ENCODE peak calls at places on chromosome X, in five cellular contexts. Q is progenitor cell of endocrine pancreas, D is WTC11, T is choroid plexus epithelial cell, B is pancreas. L is an unnamed sample.

GRCh38 chrX:13747836-13748235 is 13.3 kb downstream of the OFD1 start:
- DNase-seq in D (peak), B (no peak), T (peak), Q (no peak), L (peak)

GRCh38 chrX:102846544-102847236 is 90.4 kb upstream of the RAB40AL start:
- DNase-seq in T (peak), B (no peak), Q (no peak), D (no peak), L (no peak)

GRCh38 chrX:12978205-12979010 is 3.5 kb downstream of the TMSB4X start:
- DNase-seq in Q (no peak), B (peak), T (peak), D (peak), L (peak)

GRCh38 chrX:118495958-118496762 is 545 bp downstream of the DOCK11 start:
- DNase-seq in T (no peak), B (peak), D (peak), Q (peak), L (peak)

GRCh38 chrX:86171366-86171765 is 23.1 kb downstream of the DACH2 start:
- DNase-seq in D (peak), B (no peak), Q (no peak), T (peak), L (no peak)

GRCh38 chrX:41480508-41481260 is 33.5 kb downstream of the NYX start:
- DNase-seq in Q (no peak), D (no peak), T (no peak), B (no peak), L (no peak)

GRCh38 chrX:56793533-56794320 is 64.7 kb downstream of the NBDY start:
- DNase-seq in T (no peak), D (no peak), B (no peak), Q (no peak), L (no peak)

GRCh38 chrX:39205467-39205866 is 404.2 kb downstream of the MID1IP1 start:
- DNase-seq in B (no peak), Q (no peak), T (no peak), D (no peak), L (no peak)

GRCh38 chrX:10722804-10723364 is 102.5 kb upstream of the MID1 start:
- DNase-seq in Q (no peak), B (peak), T (peak), D (peak), L (no peak)

GRCh38 chrX:10729000-10729399 is 108.6 kb upstream of the MID1 start:
- DNase-seq in D (no peak), Q (no peak), T (no peak), B (no peak), L (no peak)

GRCh38 chrX:10726647-10727046 is 106.3 kb upstream of the MID1 start:
- DNase-seq in T (peak), D (no peak), B (no peak), Q (no peak), L (no peak)

DNA sequence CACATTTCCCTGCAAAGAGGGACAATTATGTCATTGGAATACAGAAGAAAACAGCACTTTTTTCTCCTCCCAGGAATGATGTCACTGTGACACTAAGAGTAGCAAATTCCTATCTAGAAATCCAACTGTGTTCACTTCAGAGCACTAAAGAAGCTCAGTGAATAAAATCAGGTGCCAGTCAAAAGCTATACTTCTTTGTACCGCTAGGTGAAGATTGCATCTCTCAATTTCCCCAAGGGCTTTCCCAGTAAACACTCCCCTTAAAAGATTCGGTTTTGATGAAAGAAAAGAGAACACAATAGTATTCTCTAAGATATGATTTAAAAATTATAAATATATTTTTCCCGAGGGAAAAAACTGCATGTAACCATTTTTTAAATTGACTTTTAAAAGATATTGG is 104.7 kb upstream of the MID1 start:
- DNase-seq in D (no peak), T (peak), Q (no peak), B (no peak), L (no peak)
- TF ChIP-seq CTCF in D (peak), T (peak), Q (peak), B (peak), L (no peak)

GRCh38 chrX:33339219-33339618 is 127.9 kb upstream of the DMD start:
- DNase-seq in Q (no peak), T (peak), D (no peak), B (no peak), L (no peak)
- TF ChIP-seq CTCF in Q (no peak), T (peak), D (no peak), B (no peak), L (no peak)

DNA sequence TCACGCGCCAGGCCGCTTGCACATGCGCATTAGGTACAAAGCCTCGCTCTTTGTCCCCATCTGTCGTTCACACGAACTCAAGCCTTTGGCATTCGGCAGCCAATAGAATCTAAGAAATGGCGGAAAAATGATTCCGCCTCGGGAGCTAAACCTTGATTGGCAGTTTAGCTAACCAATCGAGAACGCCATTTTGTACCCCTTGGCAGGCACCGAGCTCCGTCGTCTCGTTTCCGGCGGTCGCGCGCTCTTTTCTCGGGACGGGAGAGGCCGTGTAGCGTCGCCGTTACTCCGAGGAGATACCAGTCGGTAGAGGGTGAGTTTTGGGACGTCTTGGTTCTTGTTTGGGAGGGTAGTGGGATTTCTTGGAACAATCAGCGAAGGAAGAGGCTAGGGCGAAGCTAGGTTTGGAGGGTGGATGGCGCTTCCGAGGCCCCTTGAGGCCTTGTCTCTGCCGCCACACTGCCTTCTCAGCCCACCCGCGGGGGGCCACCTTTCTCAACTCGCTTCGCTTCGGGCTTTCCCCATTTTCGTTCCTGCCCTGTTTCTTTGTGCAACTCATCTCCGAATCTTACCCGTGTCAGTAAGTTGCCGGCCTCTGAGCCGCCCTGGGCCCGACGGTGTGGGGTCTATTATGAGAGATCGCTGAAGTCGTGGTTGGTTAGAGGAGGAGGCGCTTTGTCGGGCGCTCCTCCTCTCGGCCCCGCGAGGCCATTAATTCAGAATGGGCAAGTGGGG is at the start of gene NONO:
- DNase-seq in D (peak), T (peak), B (peak), Q (peak), L (peak)
- TF ChIP-seq CTCF in D (no peak), T (peak), B (no peak), Q (peak), L (peak)

GRCh38 chrX:78595901-78596502 is 63.1 kb downstream of the RTL3 start:
- DNase-seq in B (no peak), Q (no peak), D (peak), T (peak), L (no peak)
- TF ChIP-seq CTCF in B (no peak), Q (peak), D (peak), T (peak), L (no peak)

GRCh38 chrX:112766774-112767173 is 73.9 kb downstream of the AMOT start:
- DNase-seq in Q (no peak), D (no peak), B (no peak), T (no peak), L (no peak)

GRCh38 chrX:112769034-112769433 is 71.6 kb downstream of the AMOT start:
- DNase-seq in Q (no peak), D (no peak), B (no peak), T (no peak), L (no peak)

GRCh38 chrX:112774142-112774541 is 66.5 kb downstream of the AMOT start:
- DNase-seq in T (no peak), D (no peak), Q (no peak), B (no peak), L (no peak)

GRCh38 chrX:112768563-112768962 is 72.1 kb downstream of the AMOT start:
- DNase-seq in D (no peak), B (no peak), Q (no peak), T (no peak), L (no peak)
- TF ChIP-seq CTCF in D (no peak), B (no peak), Q (no peak), T (no peak), L (no peak)

GRCh38 chrX:69503835-69504625 is at the start of gene NALF2:
- DNase-seq in B (peak), D (peak), T (peak), Q (peak), L (peak)

GRCh38 chrX:69504626-69505612 is 793 bp downstream of the NALF2 start:
- DNase-seq in Q (no peak), T (no peak), D (no peak), B (no peak), L (no peak)

GRCh38 chrX:69505772-69506616 is 1.9 kb downstream of the NALF2 start:
- DNase-seq in T (peak), Q (no peak), D (no peak), B (no peak), L (no peak)

GRCh38 chrX:69501433-69501832 is 2.7 kb upstream of the NALF2 start:
- DNase-seq in D (peak), T (peak), Q (peak), B (no peak), L (no peak)

GRCh38 chrX:69503228-69503834 is 795 bp upstream of the NALF2 start:
- DNase-seq in Q (no peak), T (no peak), D (no peak), B (peak), L (no peak)
- TF ChIP-seq CTCF in Q (peak), T (peak), D (no peak), B (no peak), L (peak)

GRCh38 chrX:129678881-129679195 is 24.1 kb upstream of the APLN start:
- DNase-seq in T (no peak), D (no peak), Q (no peak), B (no peak), L (no peak)

GRCh38 chrX:129679856-129680255 is 25.1 kb upstream of the APLN start:
- DNase-seq in D (no peak), B (no peak), Q (no peak), T (no peak), L (no peak)

GRCh38 chrX:129682979-129683378 is 28.2 kb upstream of the APLN start:
- DNase-seq in D (no peak), B (no peak), Q (no peak), T (no peak), L (no peak)

GRCh38 chrX:129678176-129678880 is 23.6 kb upstream of the APLN start:
- DNase-seq in B (peak), D (no peak), T (no peak), Q (no peak), L (peak)
- TF ChIP-seq CTCF in B (no peak), D (no peak), T (no peak), Q (no peak), L (peak)

DNA sequence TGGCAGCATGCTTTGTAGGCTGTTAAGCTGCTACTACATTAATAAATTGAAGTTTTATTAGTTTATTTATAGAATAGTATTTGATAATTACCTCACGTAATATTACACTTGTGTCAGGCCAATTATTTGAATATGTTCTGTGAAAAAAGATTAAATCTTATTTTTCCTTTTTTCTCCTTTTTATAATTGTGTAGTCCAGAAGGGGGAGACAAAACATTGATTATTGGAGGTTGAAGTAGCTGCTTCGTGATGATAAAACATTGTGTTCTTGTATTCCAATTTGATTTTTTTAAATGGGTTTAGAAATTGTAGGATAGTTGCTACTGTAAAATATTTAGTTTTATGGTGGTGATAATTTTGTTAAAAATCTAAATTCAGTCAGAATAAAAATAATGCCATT is 85.7 kb downstream of the DIAPH2 start:
- DNase-seq in T (peak), Q (no peak), B (no peak), D (no peak), L (no peak)
- TF ChIP-seq CTCF in T (peak), Q (peak), B (no peak), D (no peak), L (peak)

GRCh38 chrX:50100188-50100587 is 100.6 kb downstream of the AKAP4 start:
- DNase-seq in Q (no peak), B (no peak), D (no peak), T (peak), L (no peak)
- TF ChIP-seq CTCF in Q (peak), B (no peak), D (no peak), T (peak), L (no peak)

GRCh38 chrX:7706032-7706431 is 136.9 kb upstream of the VCX start:
- DNase-seq in Q (no peak), T (peak), D (no peak), B (no peak), L (no peak)
- TF ChIP-seq CTCF in Q (peak), T (peak), D (no peak), B (no peak), L (no peak)